ENCODE peak calls at places on chromosomes 5 and 9, in six cellular contexts. E is IMR-90, C is iPS DF 6.9, M is choroid plexus epithelial cell, Q is tibial artery, G is transverse colon. F is an unnamed sample.

GRCh38 chr9:131727184-131727785 is 12.6 kb downstream of the RAPGEF1 start:
- DNase-seq in Q (peak), E (peak), G (no peak), C (no peak), M (peak), F (peak)

GRCh38 chr9:121619989-121620673 is 31.3 kb upstream of the DAB2IP start:
- DNase-seq in G (no peak), E (no peak), Q (no peak), M (no peak), C (no peak), F (no peak)

GRCh38 chr9:88339322-88339721 is 48.9 kb upstream of the SPIN1 start:
- DNase-seq in M (no peak), E (no peak), Q (no peak), C (no peak), G (no peak), F (no peak)

GRCh38 chr9:109274768-109275596 is 45.9 kb downstream of the EPB41L4B start:
- DNase-seq in G (peak), E (no peak), M (no peak), C (no peak), Q (no peak), F (no peak)

GRCh38 chr5:87322381-87322780 is 54.7 kb downstream of the RASA1 start:
- DNase-seq in C (no peak), E (no peak), Q (no peak), G (no peak), M (no peak), F (no peak)

GRCh38 chr9:92292338-92293074 is 991 bp downstream of the IARS1 start:
- DNase-seq in G (no peak), M (no peak), E (peak), Q (no peak), C (no peak), F (no peak)

GRCh38 chr5:430214-430925 is 12.6 kb upstream of the EXOC3 start:
- DNase-seq in G (no peak), E (no peak), C (no peak), M (no peak), Q (peak), F (no peak)

GRCh38 chr5:53333160-53333559 is 147.3 kb upstream of the FST start:
- DNase-seq in E (peak), G (no peak), M (no peak), Q (no peak), C (no peak), F (no peak)

GRCh38 chr5:19546521-19546920 is 441.5 kb downstream of the CDH18 start:
- DNase-seq in G (no peak), Q (no peak), M (no peak), C (no peak), E (no peak), F (no peak)

GRCh38 chr9:129378241-129378661 is 200.2 kb upstream of the IER5L start:
- DNase-seq in Q (peak), M (no peak), E (no peak), C (no peak), G (no peak), F (no peak)

GRCh38 chr5:163757344-163757743 is 251.9 kb downstream of the MAT2B start:
- DNase-seq in G (no peak), E (no peak), Q (no peak), M (peak), C (no peak), F (no peak)

GRCh38 chr5:168939131-168939530 is 360.0 kb upstream of the PANK3 start:
- DNase-seq in C (no peak), Q (no peak), G (no peak), M (no peak), E (no peak), F (no peak)

GRCh38 chr5:58019614-58020013 is 440.3 kb downstream of the PLK2 start:
- DNase-seq in G (peak), Q (peak), E (no peak), C (no peak), M (no peak), F (peak)

GRCh38 chr5:157602505-157602904 is 26.9 kb upstream of the ADAM19 start:
- DNase-seq in C (no peak), E (peak), G (no peak), Q (no peak), M (no peak), F (no peak)

GRCh38 chr9:105146677-105147076 is 97.8 kb upstream of the SLC44A1 start:
- DNase-seq in G (no peak), Q (no peak), E (no peak), M (no peak), C (no peak), F (peak)

GRCh38 chr5:148833122-148833521 is 6.7 kb downstream of the ADRB2 start:
- DNase-seq in E (no peak), G (no peak), M (no peak), C (no peak), Q (no peak), F (no peak)

GRCh38 chr5:148830220-148830619 is 3.8 kb downstream of the ADRB2 start:
- DNase-seq in E (no peak), G (no peak), Q (no peak), M (no peak), C (no peak), F (no peak)

GRCh38 chr5:148833925-148834324 is 7.5 kb downstream of the ADRB2 start:
- DNase-seq in C (no peak), M (no peak), E (no peak), Q (no peak), G (no peak), F (no peak)

GRCh38 chr5:148829734-148830133 is 3.3 kb downstream of the ADRB2 start:
- DNase-seq in G (no peak), E (no peak), M (no peak), Q (no peak), C (no peak), F (no peak)

GRCh38 chr5:148831590-148832565 is 5.5 kb downstream of the ADRB2 start:
- DNase-seq in M (no peak), C (no peak), E (no peak), Q (no peak), G (no peak), F (peak)
- H3K4me3 ChIP-seq in M (no peak), C (no peak), E (no peak), Q (no peak), G (no peak), F (no peak)

GRCh38 chr5:55600086-55600485 is 65.3 kb upstream of the PLPP1 start:
- DNase-seq in G (no peak), E (no peak), Q (no peak), C (no peak), M (no peak), F (no peak)

GRCh38 chr5:55601209-55601618 is 66.5 kb upstream of the PLPP1 start:
- DNase-seq in Q (peak), M (peak), G (peak), E (peak), C (no peak), F (peak)

GRCh38 chr5:55603947-55604346 is 69.2 kb upstream of the PLPP1 start:
- DNase-seq in E (peak), Q (no peak), G (no peak), C (no peak), M (no peak), F (no peak)

GRCh38 chr5:55599148-55600050 is 64.6 kb upstream of the PLPP1 start:
- DNase-seq in C (no peak), G (no peak), M (no peak), Q (no peak), E (no peak), F (no peak)

DNA sequence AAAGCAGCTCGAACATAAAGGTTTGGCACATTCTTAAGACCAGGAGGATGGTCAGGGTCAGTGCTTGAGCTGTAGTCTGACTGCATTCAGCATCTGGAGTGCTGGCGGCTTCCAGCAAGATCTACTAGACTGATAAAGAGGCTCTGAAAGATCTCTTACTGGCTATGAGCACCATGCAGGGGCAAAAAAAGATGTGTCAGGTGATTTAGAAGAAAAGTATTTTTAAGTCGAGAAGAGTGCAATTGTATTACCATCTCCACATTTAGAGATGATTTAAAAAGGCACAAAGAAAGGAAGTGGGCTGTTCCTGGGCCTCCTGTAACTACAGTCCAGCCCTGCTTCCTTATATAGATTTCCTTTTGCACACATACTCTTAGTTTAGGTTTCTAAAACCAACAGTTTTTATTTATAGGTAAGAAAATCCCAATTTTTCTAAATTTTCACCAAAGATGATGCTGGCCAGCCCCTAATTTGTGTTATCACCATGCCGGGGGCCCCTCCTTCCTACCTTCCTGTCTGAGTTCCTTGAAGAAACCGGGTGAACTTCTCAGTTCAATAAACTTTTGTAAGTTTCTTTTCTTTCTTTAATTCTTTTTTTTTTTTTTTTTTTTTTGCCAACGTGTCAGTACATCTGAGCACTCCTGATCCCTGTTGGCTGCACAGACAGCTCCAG is 65.9 kb upstream of the PLPP1 start:
- DNase-seq in G (no peak), E (peak), C (no peak), M (peak), Q (no peak), F (no peak)
- H3K4me3 ChIP-seq in G (no peak), E (no peak), C (no peak), M (no peak), Q (peak), F (no peak)

GRCh38 chr5:91188755-91189154 is 194.4 kb downstream of the ARRDC3 start:
- DNase-seq in G (no peak), E (no peak), Q (no peak), M (no peak), C (no peak), F (no peak)

GRCh38 chr5:91189480-91190332 is 193.4 kb downstream of the ARRDC3 start:
- DNase-seq in G (peak), E (peak), M (peak), C (no peak), Q (no peak), F (peak)

GRCh38 chr5:91186101-91186500 is 197.0 kb downstream of the ARRDC3 start:
- DNase-seq in C (no peak), E (no peak), M (no peak), Q (no peak), G (no peak), F (peak)

GRCh38 chr5:91187032-91187431 is 196.1 kb downstream of the ARRDC3 start:
- DNase-seq in C (no peak), G (no peak), M (no peak), E (no peak), Q (no peak), F (no peak)

GRCh38 chr5:91190333-91190680 is 192.8 kb downstream of the ARRDC3 start:
- DNase-seq in G (no peak), E (no peak), Q (no peak), C (no peak), M (no peak), F (no peak)
- H3K4me3 ChIP-seq in G (no peak), E (no peak), Q (peak), C (no peak), M (no peak), F (peak)

DNA sequence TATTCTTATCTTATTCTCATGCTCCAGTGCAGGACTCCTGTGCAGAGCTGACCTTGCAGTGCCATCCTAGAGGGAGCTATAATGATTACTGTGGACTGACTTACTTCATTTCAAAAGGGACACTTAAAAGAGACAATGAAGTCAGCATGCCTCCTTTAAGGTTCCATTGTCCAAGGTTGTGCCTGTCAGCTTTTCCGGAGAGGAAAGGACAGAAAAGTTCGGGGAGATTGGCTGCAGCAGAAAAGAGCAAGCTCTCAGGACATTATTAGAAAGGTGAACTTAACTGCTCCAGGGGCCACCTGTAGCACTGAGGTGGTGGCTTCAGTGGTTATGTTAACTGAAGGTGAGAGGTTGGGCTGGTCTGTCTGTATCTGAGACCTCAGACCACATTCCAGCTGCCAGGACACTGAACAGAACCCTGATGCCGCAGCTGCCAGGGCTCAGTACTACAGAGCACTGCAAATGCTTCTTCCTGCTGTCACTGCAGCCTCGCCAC is 112.9 kb downstream of the ST8SIA4 start:
- DNase-seq in E (no peak), C (no peak), G (peak), Q (no peak), M (peak), F (no peak)
- H3K4me3 ChIP-seq in E (no peak), C (no peak), G (no peak), Q (no peak), M (no peak), F (no peak)

GRCh38 chr9:24841993-24842392 is 296.3 kb upstream of the IZUMO3 start:
- DNase-seq in G (no peak), E (no peak), Q (no peak), M (no peak), C (no peak), F (no peak)
- H3K4me3 ChIP-seq in G (no peak), E (no peak), Q (no peak), M (no peak), C (no peak), F (no peak)

GRCh38 chr9:21030389-21031035 is 928 bp downstream of the HACD4 start:
- DNase-seq in M (peak), C (no peak), G (no peak), E (peak), Q (no peak), F (no peak)
- H3K4me3 ChIP-seq in M (peak), C (no peak), G (peak), E (no peak), Q (peak), F (peak)

GRCh38 chr5:3590967-3591900 is 4.4 kb upstream of the IRX1 start:
- DNase-seq in G (no peak), C (no peak), M (no peak), Q (no peak), E (no peak), F (no peak)
- H3K4me3 ChIP-seq in G (no peak), C (peak), M (no peak), Q (peak), E (no peak), F (no peak)

GRCh38 chr9:136326061-136326776 is 1.1 kb upstream of the GPSM1 start:
- DNase-seq in Q (no peak), E (peak), M (peak), C (no peak), G (no peak), F (no peak)
- H3K4me3 ChIP-seq in Q (peak), E (no peak), M (peak), C (no peak), G (no peak), F (no peak)

DNA sequence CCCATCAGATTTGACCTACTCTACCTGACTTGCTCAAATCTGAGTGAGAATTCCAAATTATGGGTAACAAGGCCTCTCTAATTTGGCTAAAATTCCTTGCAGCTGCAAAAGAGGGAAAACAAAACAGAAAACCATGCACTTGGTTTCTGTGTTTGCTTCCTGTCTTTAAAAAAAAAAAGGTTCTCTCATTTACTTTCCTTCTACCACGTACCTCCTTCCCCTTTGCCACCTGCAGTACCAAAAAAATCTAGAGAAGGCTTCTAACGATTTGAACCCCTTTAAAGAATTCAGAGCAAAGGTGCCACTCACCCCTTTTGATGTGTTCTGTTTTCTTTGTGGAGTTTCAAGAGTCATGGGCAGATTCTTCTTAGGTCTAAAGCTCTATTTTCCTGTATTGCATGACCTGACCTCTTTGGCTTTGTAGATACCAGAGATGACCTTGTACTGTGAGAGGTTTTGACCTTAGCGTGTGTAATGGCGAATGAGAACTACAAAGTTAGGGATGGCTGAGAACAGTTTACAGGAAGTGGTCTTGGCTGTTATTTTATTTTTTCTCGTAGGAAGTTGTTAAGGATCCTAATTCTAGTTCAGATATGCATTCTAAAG is 29.1 kb downstream of the TXNDC8 start:
- DNase-seq in E (no peak), M (no peak), Q (no peak), G (no peak), C (no peak), F (no peak)
- H3K4me3 ChIP-seq in E (no peak), M (no peak), Q (no peak), G (no peak), C (no peak), F (no peak)

DNA sequence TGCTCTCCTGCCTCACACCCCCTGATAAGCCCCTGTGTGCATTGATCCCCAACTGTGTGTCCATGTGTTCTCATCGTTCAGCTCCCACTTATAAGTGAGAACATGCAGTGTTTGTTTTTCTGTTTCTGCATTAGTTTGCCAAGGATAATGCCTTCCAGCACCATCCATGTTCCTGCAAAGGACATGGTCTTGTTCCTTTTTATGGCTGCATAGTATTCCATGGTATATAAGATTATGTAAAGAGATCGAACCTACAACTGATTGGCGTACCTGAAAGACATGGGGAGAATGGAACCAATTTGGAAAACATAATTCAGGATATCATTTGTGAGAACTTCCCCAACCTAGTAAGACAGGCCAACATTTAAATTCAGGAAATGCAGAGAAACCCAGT is 32.4 kb downstream of the ANKRD33B start:
- DNase-seq in C (no peak), M (no peak), Q (no peak), E (no peak), G (no peak), F (no peak)
- H3K4me3 ChIP-seq in C (no peak), M (no peak), Q (peak), E (no peak), G (no peak), F (no peak)

F was measured in adrenal gland.